ENCODE peak calls at places on chromosomes 16 and 17, in four cellular contexts. One of them, this sample, is unnamed.

GRCh38 chr16:424033-424622 is 1.3 kb upstream of the RAB11FIP3 start:
- DNase-seq in IMR-90: peak; percentile 94
- DNase-seq in heart right ventricle: no peak
- DNase-seq in fibroblast of lung: peak; percentile 97
- DNase-seq in this sample: peak; percentile 97

GRCh38 chr17:9241371-9241712 is 220.0 kb downstream of the NTN1 start:
- DNase-seq in heart right ventricle: peak; percentile 65
- DNase-seq in IMR-90: no peak
- DNase-seq in fibroblast of lung: no peak
- DNase-seq in this sample: peak; percentile 44

GRCh38 chr16:86018487-86018886 is 119.5 kb downstream of the IRF8 start:
- DNase-seq in heart right ventricle: no peak
- DNase-seq in fibroblast of lung: peak; percentile 29
- DNase-seq in IMR-90: peak; percentile 45
- DNase-seq in this sample: no peak

GRCh38 chr17:3533752-3534151 is 23.9 kb downstream of the TRPV3 start:
- DNase-seq in heart right ventricle: no peak
- DNase-seq in IMR-90: no peak
- DNase-seq in fibroblast of lung: no peak
- DNase-seq in this sample: no peak

GRCh38 chr16:67419502-67419901 is 3.2 kb upstream of the ZDHHC1 start:
- DNase-seq in heart right ventricle: no peak
- DNase-seq in IMR-90: peak; percentile 25
- DNase-seq in fibroblast of lung: no peak
- DNase-seq in this sample: no peak

GRCh38 chr16:76784530-76784929 is 406.5 kb upstream of the MON1B start:
- DNase-seq in fibroblast of lung: no peak
- DNase-seq in IMR-90: no peak
- DNase-seq in heart right ventricle: no peak
- DNase-seq in this sample: no peak

GRCh38 chr16:632486-633335 is 1.9 kb downstream of the WFIKKN1 start:
- DNase-seq in heart right ventricle: no peak
- DNase-seq in IMR-90: no peak
- DNase-seq in fibroblast of lung: no peak
- DNase-seq in this sample: no peak

GRCh38 chr17:63697341-63698286 is 2.3 kb downstream of the LIMD2 start:
- DNase-seq in fibroblast of lung: no peak
- DNase-seq in heart right ventricle: peak; percentile 55
- DNase-seq in IMR-90: no peak
- DNase-seq in this sample: peak; percentile 50

GRCh38 chr17:71084219-71084618 is 914.9 kb downstream of the KCNJ2 start:
- DNase-seq in IMR-90: peak; percentile 22
- DNase-seq in heart right ventricle: no peak
- DNase-seq in fibroblast of lung: no peak
- DNase-seq in this sample: peak; percentile 48

GRCh38 chr17:35879748-35880654 is at the start of gene CCL5:
- DNase-seq in IMR-90: peak; percentile 13
- DNase-seq in fibroblast of lung: no peak
- DNase-seq in heart right ventricle: no peak
- DNase-seq in this sample: no peak

GRCh38 chr16:77611386-77611785 is 110.9 kb upstream of the NUDT7 start:
- DNase-seq in heart right ventricle: no peak
- DNase-seq in fibroblast of lung: no peak
- DNase-seq in IMR-90: no peak
- DNase-seq in this sample: no peak

GRCh38 chr17:7742729-7743128 is 25.2 kb downstream of the DNAH2 start:
- DNase-seq in heart right ventricle: no peak
- DNase-seq in IMR-90: no peak
- DNase-seq in fibroblast of lung: no peak
- DNase-seq in this sample: no peak

GRCh38 chr17:21573961-21574610 is 118.2 kb upstream of the KCNJ18 start:
- DNase-seq in fibroblast of lung: peak; percentile 26
- DNase-seq in heart right ventricle: peak; percentile 85
- DNase-seq in IMR-90: peak; percentile 68
- DNase-seq in this sample: peak; percentile 85

GRCh38 chr17:30449480-30449879 is 27.7 kb upstream of the GOSR1 start:
- DNase-seq in fibroblast of lung: peak; percentile 15
- DNase-seq in heart right ventricle: no peak
- DNase-seq in IMR-90: peak; percentile 10
- DNase-seq in this sample: peak; percentile 18

GRCh38 chr17:56798916-56799315 is 34.8 kb downstream of the C17orf67 start:
- DNase-seq in IMR-90: no peak
- DNase-seq in fibroblast of lung: peak; percentile 20
- DNase-seq in heart right ventricle: no peak
- DNase-seq in this sample: no peak

GRCh38 chr16:25707553-25707952 is 15.8 kb downstream of the HS3ST4 start:
- DNase-seq in heart right ventricle: no peak
- DNase-seq in fibroblast of lung: no peak
- DNase-seq in IMR-90: no peak
- DNase-seq in this sample: no peak

GRCh38 chr17:51322390-51323029 is 62.2 kb downstream of the UTP18 start:
- DNase-seq in heart right ventricle: no peak
- DNase-seq in fibroblast of lung: peak; percentile 10
- DNase-seq in IMR-90: peak; percentile 7
- DNase-seq in this sample: no peak

GRCh38 chr17:38883592-38884526 is 14.0 kb downstream of the LASP1 start:
- DNase-seq in heart right ventricle: no peak
- DNase-seq in IMR-90: no peak
- DNase-seq in fibroblast of lung: peak; percentile 57
- DNase-seq in this sample: no peak

GRCh38 chr16:48064971-48065370 is 90.8 kb downstream of the ABCC12 start:
- DNase-seq in fibroblast of lung: no peak
- DNase-seq in heart right ventricle: no peak
- DNase-seq in IMR-90: peak; percentile 42
- DNase-seq in this sample: peak; percentile 29

GRCh38 chr17:48841395-48841831 is 10.6 kb downstream of the CALCOCO2 start:
- DNase-seq in IMR-90: peak; percentile 76
- DNase-seq in heart right ventricle: no peak
- DNase-seq in fibroblast of lung: peak; percentile 59
- DNase-seq in this sample: peak; percentile 84

GRCh38 chr17:78341559-78342437 is 18.1 kb downstream of the SOCS3 start:
- DNase-seq in IMR-90: peak; percentile 74
- DNase-seq in heart right ventricle: peak; percentile 86
- DNase-seq in fibroblast of lung: peak; percentile 83
- DNase-seq in this sample: peak; percentile 96

GRCh38 chr16:2179576-2179975 is 16.8 kb downstream of the CASKIN1 start:
- DNase-seq in heart right ventricle: no peak
- DNase-seq in fibroblast of lung: no peak
- DNase-seq in IMR-90: no peak
- DNase-seq in this sample: no peak

GRCh38 chr16:86120201-86120981 is 221.4 kb downstream of the IRF8 start:
- DNase-seq in heart right ventricle: no peak
- DNase-seq in IMR-90: peak; percentile 41
- DNase-seq in fibroblast of lung: peak; percentile 10
- DNase-seq in this sample: no peak

GRCh38 chr17:70184770-70185169 is 15.4 kb downstream of the KCNJ2 start:
- DNase-seq in heart right ventricle: no peak
- DNase-seq in IMR-90: peak; percentile 80
- DNase-seq in fibroblast of lung: peak; percentile 68
- DNase-seq in this sample: peak; percentile 83

GRCh38 chr17:28675980-28676379 is 14.0 kb downstream of the SUPT6H start:
- DNase-seq in fibroblast of lung: no peak
- DNase-seq in IMR-90: no peak
- DNase-seq in heart right ventricle: no peak
- DNase-seq in this sample: no peak

GRCh38 chr17:54948380-54948779 is 20.1 kb downstream of the COX11 start:
- DNase-seq in IMR-90: peak; percentile 98
- DNase-seq in heart right ventricle: no peak
- DNase-seq in fibroblast of lung: peak; percentile 99
- DNase-seq in this sample: peak; percentile 91

GRCh38 chr17:12790806-12791148 is 1.5 kb downstream of the ARHGAP44 start:
- DNase-seq in heart right ventricle: no peak
- DNase-seq in IMR-90: no peak
- DNase-seq in fibroblast of lung: no peak
- DNase-seq in this sample: no peak

GRCh38 chr17:44552361-44552760 is 4.9 kb upstream of the FZD2 start:
- DNase-seq in fibroblast of lung: no peak
- DNase-seq in heart right ventricle: no peak
- DNase-seq in IMR-90: no peak
- DNase-seq in this sample: peak; percentile 33

GRCh38 chr16:46785076-46785845 is 37.1 kb upstream of the MYLK3 start:
- DNase-seq in IMR-90: no peak
- DNase-seq in fibroblast of lung: no peak
- DNase-seq in heart right ventricle: no peak
- DNase-seq in this sample: no peak

GRCh38 chr16:79563919-79564318 is 36.6 kb downstream of the MAF start:
- DNase-seq in heart right ventricle: no peak
- DNase-seq in fibroblast of lung: no peak
- DNase-seq in IMR-90: no peak
- DNase-seq in this sample: no peak

GRCh38 chr16:7506363-7506762 is 173.7 kb downstream of the RBFOX1 start:
- DNase-seq in IMR-90: no peak
- DNase-seq in heart right ventricle: no peak
- DNase-seq in fibroblast of lung: no peak
- DNase-seq in this sample: no peak
- TF ChIP-seq CTCF in IMR-90: no peak
- TF ChIP-seq CTCF in heart right ventricle: no peak
- TF ChIP-seq CTCF in fibroblast of lung: no peak
- TF ChIP-seq CTCF in this sample: no peak

GRCh38 chr16:81744911-81745310 is 34.2 kb upstream of the PLCG2 start:
- DNase-seq in IMR-90: no peak
- DNase-seq in heart right ventricle: no peak
- DNase-seq in fibroblast of lung: no peak
- DNase-seq in this sample: no peak
- H3K4me3 ChIP-seq in IMR-90: no peak overlapping the region
- H3K4me3 ChIP-seq in heart right ventricle: no peak overlapping the region
- H3K4me3 ChIP-seq in fibroblast of lung: no peak overlapping the region
- H3K4me3 ChIP-seq in this sample: no peak overlapping the region

DNA sequence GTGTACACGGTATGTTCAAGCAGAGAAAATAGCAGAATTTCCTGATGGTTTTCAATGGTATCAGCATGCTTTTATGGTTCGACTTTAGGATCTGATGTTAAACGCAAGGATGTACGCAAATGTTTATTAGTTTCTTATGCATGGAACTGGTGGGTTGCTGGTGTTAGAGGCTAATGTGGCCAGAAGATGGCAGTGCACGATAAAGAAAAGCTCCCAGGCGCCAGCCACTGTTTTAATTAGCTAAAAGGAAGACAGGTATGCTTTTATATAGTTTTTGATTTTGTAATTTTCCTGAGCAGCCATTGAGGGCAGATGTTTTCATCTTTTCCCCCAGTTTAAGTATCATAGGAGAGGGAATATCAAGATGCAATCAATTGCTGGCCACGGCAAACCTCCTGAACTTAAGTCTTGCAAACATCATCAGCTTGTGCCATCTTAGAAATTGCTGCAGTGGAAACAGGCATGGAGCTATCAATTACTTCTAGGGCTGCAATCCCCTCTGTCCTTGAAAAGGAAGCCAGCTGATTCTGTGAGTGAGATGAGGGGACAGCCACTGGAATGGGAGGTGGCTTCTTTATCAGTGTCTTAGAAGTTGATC is 648.5 kb upstream of the RBFOX1 start:
- DNase-seq in heart right ventricle: no peak
- DNase-seq in fibroblast of lung: no peak
- DNase-seq in IMR-90: no peak
- DNase-seq in this sample: peak; percentile 1
- TF ChIP-seq CTCF in heart right ventricle: peak; percentile 47
- TF ChIP-seq CTCF in fibroblast of lung: no peak
- TF ChIP-seq CTCF in IMR-90: no peak
- TF ChIP-seq CTCF in this sample: peak; percentile 5

GRCh38 chr16:88681709-88682451 is 4.4 kb downstream of the SNAI3 start:
- DNase-seq in IMR-90: peak; percentile 15
- DNase-seq in fibroblast of lung: peak; percentile 28
- DNase-seq in heart right ventricle: peak; percentile 26
- DNase-seq in this sample: no peak

GRCh38 chr16:88677721-88678120 is 8.6 kb downstream of the SNAI3 start:
- DNase-seq in fibroblast of lung: no peak
- DNase-seq in IMR-90: no peak
- DNase-seq in heart right ventricle: no peak
- DNase-seq in this sample: no peak

GRCh38 chr16:88680554-88681083 is 5.7 kb downstream of the SNAI3 start:
- DNase-seq in heart right ventricle: no peak
- DNase-seq in fibroblast of lung: no peak
- DNase-seq in IMR-90: no peak
- DNase-seq in this sample: no peak

GRCh38 chr16:88678224-88678979 is 7.9 kb downstream of the SNAI3 start:
- DNase-seq in heart right ventricle: no peak
- DNase-seq in IMR-90: no peak
- DNase-seq in fibroblast of lung: no peak
- DNase-seq in this sample: peak; percentile 36

DNA sequence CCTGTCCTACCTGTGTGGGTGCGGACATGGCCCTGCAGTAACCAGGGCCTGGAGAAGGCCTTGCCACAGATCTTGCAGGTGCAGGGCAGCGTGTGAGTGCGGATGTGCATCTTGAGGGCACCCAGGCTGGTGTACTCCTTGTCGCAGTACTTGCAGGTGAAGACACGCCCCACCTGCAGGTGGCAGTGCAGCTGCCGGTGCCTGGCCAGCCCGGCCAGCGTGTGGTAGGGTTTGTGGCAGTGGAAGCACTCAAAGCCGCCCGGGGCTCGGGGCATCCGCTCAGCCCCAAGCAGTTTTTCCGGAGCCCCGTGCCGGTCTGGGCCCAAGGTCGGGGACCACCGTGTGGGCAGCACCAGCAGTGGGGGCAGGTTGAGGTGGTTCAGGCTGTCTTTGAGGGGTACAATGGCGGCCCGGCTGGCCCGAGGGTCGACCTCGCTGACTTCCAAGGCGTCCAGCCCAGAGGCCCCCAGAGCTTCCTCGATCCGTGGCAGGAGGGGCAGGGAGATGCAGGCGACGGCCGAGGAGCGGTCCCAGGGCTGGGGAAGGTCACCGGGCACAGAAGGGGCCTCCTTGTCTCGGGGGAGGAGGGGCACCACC is 5.1 kb downstream of the SNAI3 start:
- DNase-seq in fibroblast of lung: no peak
- DNase-seq in heart right ventricle: no peak
- DNase-seq in IMR-90: no peak
- DNase-seq in this sample: no peak
- H3K4me3 ChIP-seq in fibroblast of lung: no peak overlapping the region
- H3K4me3 ChIP-seq in heart right ventricle: no peak overlapping the region
- H3K4me3 ChIP-seq in IMR-90: no peak overlapping the region
- H3K4me3 ChIP-seq in this sample: no peak overlapping the region

GRCh38 chr17:75182569-75183436 is at the start of gene SUMO2:
- DNase-seq in IMR-90: peak; percentile 94
- DNase-seq in heart right ventricle: peak; percentile 97
- DNase-seq in fibroblast of lung: peak; percentile 92
- DNase-seq in this sample: peak; percentile 96
- TF ChIP-seq CTCF in IMR-90: peak; percentile 33
- TF ChIP-seq CTCF in heart right ventricle: no peak
- TF ChIP-seq CTCF in fibroblast of lung: no peak
- TF ChIP-seq CTCF in this sample: peak; percentile 31